ENCODE peak calls at places on chromosomes 4 and X, in seven cellular contexts. B is EL, X is left colon, O is lower leg skin, F is AG10803, V is amygdala, J is A549. L is an unnamed sample.

GRCh38 chr4:175531405-175532091 is 280.5 kb downstream of the GPM6A start:
- DNase-seq in O (no peak), X (no peak), B (peak; percentile 69), V (no peak), F (peak; percentile 65), J (peak; percentile 7), L (peak; percentile 67)

GRCh38 chrX:397575-397974 is 10.9 kb upstream of the PPP2R3B start:
- DNase-seq in F (peak; percentile 73), O (no peak), X (no peak), B (peak; percentile 93), V (no peak), J (no peak), L (peak; percentile 71)

GRCh38 chrX:68894142-68894512 is 65.3 kb downstream of the EFNB1 start:
- DNase-seq in O (no peak), V (peak; percentile 18), B (no peak), X (no peak), J (no peak), F (peak; percentile 4), L (no peak)

GRCh38 chr4:38322709-38323108 is 341.3 kb upstream of the KLF3 start:
- DNase-seq in O (no peak), X (peak; percentile 59), V (no peak), F (peak; percentile 80), J (no peak), B (peak; percentile 85), L (peak; percentile 75)

GRCh38 chrX:154458954-154459829 is 1.1 kb downstream of the PLXNA3 start:
- DNase-seq in O (no peak), F (no peak), X (peak; percentile 69), B (peak; percentile 34), V (no peak), J (no peak), L (peak; percentile 56)

GRCh38 chrX:134764202-134764785 is 106.0 kb upstream of the PLAC1 start:
- DNase-seq in O (no peak), X (no peak), J (peak; percentile 72), B (peak; percentile 40), V (no peak), F (no peak), L (peak; percentile 8)

GRCh38 chr4:47510506-47511143 is 25.6 kb downstream of the ATP10D start:
- DNase-seq in V (no peak), F (peak; percentile 55), J (no peak), X (no peak), O (no peak), B (peak; percentile 20), L (peak; percentile 60)

GRCh38 chr4:139453041-139453370 is 915 bp upstream of the RAB33B start:
- DNase-seq in F (no peak), V (no peak), B (no peak), O (no peak), J (peak; percentile 70), X (no peak), L (no peak)

GRCh38 chrX:11968991-11969390 is 169.3 kb upstream of the FRMPD4 start:
- DNase-seq in X (no peak), V (no peak), J (no peak), O (no peak), B (no peak), F (no peak), L (peak; percentile 2)

GRCh38 chr4:157221895-157222763 is 1.6 kb downstream of the GRIA2 start:
- DNase-seq in O (peak; percentile 83), F (no peak), V (peak; percentile 76), X (no peak), B (peak; percentile 2), J (no peak), L (peak; percentile 17)

GRCh38 chrX:11212741-11213140 is 80.5 kb upstream of the AMELX start:
- DNase-seq in X (no peak), O (no peak), B (no peak), V (no peak), F (no peak), J (no peak), L (no peak)

GRCh38 chr4:172813359-172813923 is 355.2 kb upstream of the GALNT7 start:
- DNase-seq in X (no peak), B (peak; percentile 21), F (no peak), O (no peak), J (no peak), V (no peak), L (no peak)

GRCh38 chrX:121254336-121254735 is 206.9 kb downstream of the GLUD2 start:
- DNase-seq in F (no peak), J (no peak), V (no peak), B (peak; percentile 0), O (no peak), X (no peak), L (no peak)

L was measured in adipocyte.